ENCODE peak calls at places on chromosome 12, in four cellular contexts. One of them, this sample, is unnamed.

GRCh38 chr12:5377997-5378596 is 53.8 kb upstream of the NTF3 start:
- DNase-seq in sigmoid colon: peak; percentile 78
- DNase-seq in bronchial epithelial cell: no peak
- DNase-seq in ovary: no peak
- DNase-seq in this sample: no peak

GRCh38 chr12:49105504-49106120 is 5.0 kb downstream of the LMBR1L start:
- DNase-seq in sigmoid colon: no peak
- DNase-seq in ovary: no peak
- DNase-seq in bronchial epithelial cell: peak; percentile 67
- DNase-seq in this sample: no peak

GRCh38 chr12:109738878-109739665 is 25.4 kb downstream of the FAM222A start:
- DNase-seq in bronchial epithelial cell: no peak
- DNase-seq in ovary: peak; percentile 12
- DNase-seq in sigmoid colon: peak; percentile 48
- DNase-seq in this sample: no peak

GRCh38 chr12:65824314-65824563 is at the start of gene HMGA2:
- DNase-seq in ovary: peak; percentile 28
- DNase-seq in bronchial epithelial cell: no peak
- DNase-seq in sigmoid colon: peak; percentile 64
- DNase-seq in this sample: peak; percentile 51

GRCh38 chr12:93982847-93983315 is 165.5 kb upstream of the PLXNC1 start:
- DNase-seq in sigmoid colon: no peak
- DNase-seq in ovary: no peak
- DNase-seq in bronchial epithelial cell: peak; percentile 68
- DNase-seq in this sample: no peak

GRCh38 chr12:107322063-107322462 is 228.7 kb upstream of the CRY1 start:
- DNase-seq in ovary: no peak
- DNase-seq in sigmoid colon: no peak
- DNase-seq in bronchial epithelial cell: no peak
- DNase-seq in this sample: no peak

GRCh38 chr12:96889273-96889933 is 17.7 kb upstream of the NEDD1 start:
- DNase-seq in ovary: no peak
- DNase-seq in bronchial epithelial cell: peak; percentile 97
- DNase-seq in sigmoid colon: no peak
- DNase-seq in this sample: no peak

GRCh38 chr12:121817648-121818043 is 13.8 kb downstream of the SETD1B start:
- DNase-seq in bronchial epithelial cell: no peak
- DNase-seq in ovary: no peak
- DNase-seq in sigmoid colon: no peak
- DNase-seq in this sample: no peak

GRCh38 chr12:62793256-62794217 is 141.4 kb downstream of the PPM1H start:
- DNase-seq in sigmoid colon: peak; percentile 90
- DNase-seq in ovary: peak; percentile 87
- DNase-seq in bronchial epithelial cell: peak; percentile 66
- DNase-seq in this sample: peak; percentile 93

GRCh38 chr12:101074940-101075680 is 134.9 kb downstream of the SLC5A8 start:
- DNase-seq in sigmoid colon: no peak
- DNase-seq in ovary: no peak
- DNase-seq in bronchial epithelial cell: no peak
- DNase-seq in this sample: no peak

GRCh38 chr12:103583008-103583407 is 4.1 kb upstream of the STAB2 start:
- DNase-seq in bronchial epithelial cell: peak; percentile 66
- DNase-seq in ovary: no peak
- DNase-seq in sigmoid colon: no peak
- DNase-seq in this sample: no peak

GRCh38 chr12:121279507-121279915 is 17.0 kb downstream of the CAMKK2 start:
- DNase-seq in ovary: peak; percentile 74
- DNase-seq in sigmoid colon: peak; percentile 81
- DNase-seq in bronchial epithelial cell: no peak
- DNase-seq in this sample: no peak

GRCh38 chr12:46933947-46934346 is 108.2 kb upstream of the SLC38A4 start:
- DNase-seq in sigmoid colon: no peak
- DNase-seq in ovary: no peak
- DNase-seq in bronchial epithelial cell: peak; percentile 73
- DNase-seq in this sample: no peak
- TF ChIP-seq CTCF in sigmoid colon: peak; percentile 20
- TF ChIP-seq CTCF in ovary: no peak
- TF ChIP-seq CTCF in bronchial epithelial cell: peak; percentile 44
- TF ChIP-seq CTCF in this sample: peak; percentile 70

DNA sequence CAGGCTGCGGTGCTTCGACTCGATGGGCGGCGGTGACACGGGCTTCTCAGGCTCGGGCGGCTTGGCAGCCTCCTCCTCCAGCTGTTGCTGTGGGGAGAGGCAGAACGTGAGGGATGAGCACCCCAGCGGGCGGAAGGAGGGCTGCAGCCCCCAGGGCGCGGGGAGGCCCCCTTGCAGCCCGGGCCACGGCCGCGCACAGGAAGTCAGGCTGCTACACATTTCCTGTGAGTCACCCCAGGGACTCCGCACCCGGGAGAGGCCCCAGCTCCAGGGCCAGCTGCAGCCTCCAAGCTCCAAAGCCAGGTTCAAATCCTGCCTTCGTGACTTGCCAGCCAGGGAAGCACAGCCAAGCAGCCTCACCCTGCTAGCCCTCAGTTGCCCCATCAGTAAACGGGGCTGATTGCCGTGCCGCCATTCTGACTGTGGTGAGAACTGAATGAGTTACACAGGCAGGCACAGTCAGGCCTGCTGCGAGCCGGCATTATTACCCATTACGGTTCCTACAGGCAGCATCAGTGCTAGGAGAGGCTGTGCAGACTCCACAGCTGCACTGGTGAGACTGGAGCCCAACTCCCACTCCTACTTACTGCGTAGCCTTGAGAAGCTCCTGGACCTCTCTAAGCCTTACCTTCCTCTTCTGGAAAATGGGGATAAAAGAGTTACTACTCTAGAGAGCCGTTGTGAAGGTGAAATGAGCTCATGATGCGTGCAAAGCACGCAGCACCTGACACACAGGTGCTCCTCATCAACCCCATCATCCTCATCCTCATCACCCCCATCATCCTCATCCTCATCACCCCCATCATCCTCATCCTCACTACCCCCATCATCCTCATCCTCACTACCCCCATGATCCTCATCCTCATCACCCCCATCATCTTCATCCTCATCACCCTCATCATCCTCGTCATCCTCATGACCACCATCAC is 100.9 kb downstream of the NCOR2 start:
- DNase-seq in sigmoid colon: no peak
- DNase-seq in bronchial epithelial cell: no peak
- DNase-seq in ovary: no peak
- DNase-seq in this sample: no peak
- TF ChIP-seq CTCF in sigmoid colon: no peak
- TF ChIP-seq CTCF in bronchial epithelial cell: no peak
- TF ChIP-seq CTCF in ovary: no peak
- TF ChIP-seq CTCF in this sample: no peak

GRCh38 chr12:2959194-2959507 is at the start of gene TEAD4:
- DNase-seq in ovary: peak; percentile 40
- DNase-seq in sigmoid colon: peak; percentile 74
- DNase-seq in bronchial epithelial cell: peak; percentile 40
- DNase-seq in this sample: peak; percentile 67

GRCh38 chr12:2960432-2960956 is 1.3 kb downstream of the TEAD4 start:
- DNase-seq in ovary: no peak
- DNase-seq in bronchial epithelial cell: peak; percentile 41
- DNase-seq in sigmoid colon: no peak
- DNase-seq in this sample: no peak

GRCh38 chr12:2958432-2959193 is 584 bp upstream of the TEAD4 start:
- DNase-seq in ovary: peak; percentile 32
- DNase-seq in sigmoid colon: peak; percentile 68
- DNase-seq in bronchial epithelial cell: peak; percentile 74
- DNase-seq in this sample: peak; percentile 47

GRCh38 chr12:2960996-2961616 is 1.9 kb downstream of the TEAD4 start:
- DNase-seq in ovary: no peak
- DNase-seq in sigmoid colon: no peak
- DNase-seq in bronchial epithelial cell: no peak
- DNase-seq in this sample: no peak

DNA sequence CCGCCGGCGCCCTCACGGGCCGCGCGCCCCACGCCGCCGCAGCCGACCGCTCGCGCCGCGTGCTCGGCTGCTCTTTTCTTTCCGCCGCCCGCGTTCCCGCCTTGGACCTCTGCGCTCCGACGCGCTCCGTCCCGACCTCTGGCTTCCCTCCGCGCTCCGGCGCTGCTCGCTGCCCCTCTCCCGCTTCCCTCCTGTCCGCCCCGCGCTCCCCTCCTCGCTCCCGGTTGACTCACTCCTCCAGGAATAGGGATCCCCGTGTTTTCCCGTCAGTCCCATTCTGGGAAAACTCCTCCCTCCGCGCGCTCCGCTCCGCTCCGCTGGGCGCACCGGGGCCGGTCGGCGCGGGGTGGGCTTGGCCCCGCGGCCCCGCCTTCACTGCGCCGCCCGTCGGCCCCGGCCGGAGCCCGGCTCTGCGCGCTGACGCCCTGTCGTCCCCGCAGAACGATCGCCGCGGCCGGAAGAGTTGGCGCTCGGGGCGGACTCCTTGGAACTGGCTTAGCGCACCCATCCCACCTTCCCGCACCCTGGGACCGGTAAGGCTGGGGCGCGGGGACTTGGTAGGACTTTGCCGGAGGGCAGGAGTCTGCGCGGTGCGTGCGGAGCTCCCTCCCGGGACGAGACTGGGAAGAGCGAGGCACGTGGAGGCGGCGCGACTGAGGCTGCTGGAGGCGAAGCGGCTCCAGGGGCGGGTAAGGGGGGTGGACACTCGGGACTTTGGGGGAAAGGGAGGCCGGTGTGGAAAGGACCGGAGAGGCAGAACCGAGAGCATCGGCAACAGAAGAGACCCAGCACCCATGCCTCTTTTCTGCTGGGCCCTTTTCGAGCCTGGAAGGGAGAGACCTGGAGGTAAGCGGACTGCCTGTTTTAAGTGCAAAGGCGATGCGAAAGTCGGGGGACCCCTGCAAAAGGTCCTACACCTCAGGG is 573 bp downstream of the TEAD4 start:
- DNase-seq in sigmoid colon: peak; percentile 77
- DNase-seq in bronchial epithelial cell: peak; percentile 25
- DNase-seq in ovary: peak; percentile 61
- DNase-seq in this sample: peak; percentile 40
- TF ChIP-seq CTCF in sigmoid colon: no peak
- TF ChIP-seq CTCF in bronchial epithelial cell: no peak
- TF ChIP-seq CTCF in ovary: no peak
- TF ChIP-seq CTCF in this sample: no peak

DNA sequence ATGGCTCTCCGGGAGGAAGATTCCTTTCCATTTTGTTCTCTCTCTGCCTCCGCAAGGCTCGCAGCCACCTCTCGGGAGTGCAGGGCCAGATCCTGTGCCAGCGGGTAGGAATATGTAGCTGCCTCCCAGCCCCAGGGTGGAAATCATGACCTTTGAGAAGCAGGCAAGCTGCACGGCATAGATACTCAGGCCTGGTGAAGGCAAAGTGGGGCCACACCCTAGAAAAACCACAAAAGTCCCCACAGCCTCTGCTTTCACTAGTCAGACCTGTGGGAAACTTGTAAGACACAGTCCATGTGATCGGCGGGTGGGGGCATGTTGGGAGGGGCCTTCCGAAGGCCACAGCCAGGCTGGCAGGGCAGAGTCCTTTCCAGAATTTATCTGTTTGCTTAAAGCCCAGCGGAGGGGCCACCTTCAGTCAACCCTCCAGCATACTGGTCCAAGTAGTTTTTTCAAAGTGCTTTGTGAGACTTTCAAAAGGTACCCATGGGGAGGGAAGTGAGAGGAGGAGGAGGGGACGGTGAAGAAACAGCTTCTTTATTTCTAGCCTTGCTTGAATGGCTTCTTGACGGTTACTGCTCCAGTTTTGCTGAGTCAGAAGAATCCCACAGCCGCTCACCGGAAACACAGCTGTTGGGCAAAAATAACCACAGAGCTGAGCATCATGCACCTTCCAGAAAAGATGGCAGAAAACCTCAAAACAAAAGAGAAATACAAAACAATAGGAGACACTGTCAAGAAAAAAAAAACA is at the start of gene MAP1LC3B2:
- DNase-seq in ovary: peak; percentile 49
- DNase-seq in sigmoid colon: peak; percentile 76
- DNase-seq in bronchial epithelial cell: peak; percentile 87
- DNase-seq in this sample: peak; percentile 12
- TF ChIP-seq CTCF in ovary: no peak
- TF ChIP-seq CTCF in sigmoid colon: no peak
- TF ChIP-seq CTCF in bronchial epithelial cell: no peak
- TF ChIP-seq CTCF in this sample: no peak

GRCh38 chr12:53985900-53986685 is 1.1 kb downstream of the HOXC10 start:
- DNase-seq in bronchial epithelial cell: no peak
- DNase-seq in ovary: no peak
- DNase-seq in sigmoid colon: no peak
- DNase-seq in this sample: no peak

GRCh38 chr12:53983580-53984572 is 1.1 kb upstream of the HOXC10 start:
- DNase-seq in sigmoid colon: no peak
- DNase-seq in ovary: no peak
- DNase-seq in bronchial epithelial cell: no peak
- DNase-seq in this sample: no peak

GRCh38 chr12:53985358-53985899 is 483 bp downstream of the HOXC10 start:
- DNase-seq in ovary: no peak
- DNase-seq in bronchial epithelial cell: no peak
- DNase-seq in sigmoid colon: no peak
- DNase-seq in this sample: no peak

GRCh38 chr12:53986686-53987180 is 1.8 kb downstream of the HOXC10 start:
- DNase-seq in sigmoid colon: no peak
- DNase-seq in ovary: no peak
- DNase-seq in bronchial epithelial cell: no peak
- DNase-seq in this sample: no peak

DNA sequence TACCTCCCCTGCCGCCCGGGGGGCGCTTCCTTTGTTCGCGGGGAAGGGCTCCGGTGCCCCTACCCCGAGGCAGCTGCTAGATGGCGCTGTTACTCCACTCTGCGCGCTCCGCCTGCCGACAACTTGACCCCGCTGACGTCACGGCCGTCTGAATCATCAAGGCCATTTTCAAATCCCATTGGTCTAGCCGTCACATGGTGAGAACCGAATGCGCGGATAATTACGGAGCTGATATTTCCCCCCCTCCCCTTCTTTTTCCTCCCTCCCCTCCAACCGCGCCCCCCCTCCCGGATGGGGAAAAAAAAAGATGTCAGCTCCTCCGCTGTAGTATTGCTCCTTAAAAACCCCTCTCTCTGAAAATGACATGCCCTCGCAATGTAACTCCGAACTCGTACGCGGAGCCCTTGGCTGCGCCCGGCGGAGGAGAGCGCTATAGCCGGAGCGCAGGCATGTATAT is at the start of gene HOXC10:
- DNase-seq in sigmoid colon: peak; percentile 88
- DNase-seq in ovary: peak; percentile 95
- DNase-seq in bronchial epithelial cell: peak; percentile 7
- DNase-seq in this sample: peak; percentile 76
- TF ChIP-seq CTCF in sigmoid colon: no peak
- TF ChIP-seq CTCF in ovary: peak; percentile 21
- TF ChIP-seq CTCF in bronchial epithelial cell: peak; percentile 25
- TF ChIP-seq CTCF in this sample: peak; percentile 70

DNA sequence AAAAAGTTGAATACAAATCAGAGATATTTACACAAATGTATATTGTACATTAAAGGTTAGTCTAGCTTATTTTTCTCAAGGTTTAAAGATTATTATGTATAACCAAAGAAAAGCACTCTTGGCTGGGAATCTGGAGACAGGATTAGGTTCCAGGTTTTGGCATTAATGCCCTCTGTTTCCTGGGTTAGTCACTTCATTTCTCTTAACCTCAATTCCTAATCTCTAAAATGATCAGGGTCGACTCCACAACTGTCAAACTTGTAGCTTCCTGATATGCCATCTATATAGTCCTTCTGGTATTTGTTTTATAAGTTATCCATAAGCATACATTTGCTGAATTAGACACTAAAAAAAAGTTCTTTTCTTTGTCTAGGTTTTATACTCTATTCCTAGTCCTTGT is 2.6 kb downstream of the ITPR2 start:
- DNase-seq in ovary: no peak
- DNase-seq in sigmoid colon: no peak
- DNase-seq in bronchial epithelial cell: no peak
- DNase-seq in this sample: no peak
- TF ChIP-seq CTCF in ovary: no peak
- TF ChIP-seq CTCF in sigmoid colon: no peak
- TF ChIP-seq CTCF in bronchial epithelial cell: no peak
- TF ChIP-seq CTCF in this sample: no peak

GRCh38 chr12:119011231-119011630 is 29.9 kb downstream of the SRRM4 start:
- DNase-seq in bronchial epithelial cell: no peak
- DNase-seq in ovary: no peak
- DNase-seq in sigmoid colon: no peak
- DNase-seq in this sample: no peak
- TF ChIP-seq CTCF in bronchial epithelial cell: no peak
- TF ChIP-seq CTCF in ovary: no peak
- TF ChIP-seq CTCF in sigmoid colon: no peak
- TF ChIP-seq CTCF in this sample: no peak